ENCODE peak calls at places on chromosomes 7 and 10, in seven cellular contexts. M, V, B, Y, A, O and Z are unnamed samples.

GRCh38 chr7:45701701-45702460 is 127.7 kb downstream of the ADCY1 start:
- DNase-seq in Y (no peak), A (no peak), O (peak), B (peak), M (no peak), V (peak), Z (no peak)

GRCh38 chr7:67021260-67021659 is 24.6 kb downstream of the TYW1 start:
- DNase-seq in B (no peak), M (no peak), Y (no peak), V (no peak), O (no peak), A (no peak), Z (no peak)

GRCh38 chr7:151794508-151795167 is 82.3 kb downstream of the PRKAG2 start:
- DNase-seq in V (peak), Y (no peak), B (peak), M (no peak), O (peak), A (peak), Z (no peak)

GRCh38 chr10:132356621-132357195 is 24.7 kb downstream of the LRRC27 start:
- DNase-seq in Y (no peak), A (no peak), V (no peak), B (no peak), M (no peak), O (no peak), Z (no peak)

GRCh38 chr10:73888514-73888913 is 14.2 kb upstream of the CAMK2G start:
- DNase-seq in A (no peak), V (peak), B (no peak), O (peak), M (no peak), Y (peak), Z (no peak)

GRCh38 chr10:86556933-86557649 is 35.5 kb upstream of the WAPL start:
- DNase-seq in O (no peak), M (no peak), Y (no peak), B (no peak), V (no peak), A (no peak), Z (no peak)

GRCh38 chr7:100465299-100465698 is 1.2 kb upstream of the SPACDR start:
- DNase-seq in M (no peak), O (no peak), A (no peak), V (no peak), Y (no peak), B (no peak), Z (no peak)

GRCh38 chr7:1086588-1087461 is 1.1 kb upstream of the GPER1 start:
- DNase-seq in O (peak), A (peak), Y (peak), M (peak), B (peak), V (peak), Z (no peak)

GRCh38 chr10:101134299-101135127 is 3.4 kb downstream of the TLX1 start:
- DNase-seq in B (peak), O (no peak), V (no peak), M (no peak), A (no peak), Y (no peak), Z (no peak)

GRCh38 chr7:121330053-121330833 is 1.4 kb downstream of the WNT16 start:
- DNase-seq in V (peak), Y (no peak), M (no peak), B (peak), A (peak), O (no peak), Z (no peak)

GRCh38 chr7:20075992-20076813 is 141.0 kb downstream of the MACC1 start:
- DNase-seq in A (no peak), V (no peak), M (no peak), B (no peak), Y (no peak), O (no peak), Z (no peak)

GRCh38 chr7:17099083-17099973 is 199.1 kb upstream of the AHR start:
- DNase-seq in V (no peak), O (peak), Y (peak), A (no peak), B (no peak), M (no peak), Z (no peak)

GRCh38 chr10:62724465-62724864 is 80.1 kb upstream of the ADO start:
- DNase-seq in V (no peak), O (no peak), M (no peak), B (peak), A (no peak), Y (peak), Z (no peak)

GRCh38 chr10:59027975-59028640 is 148.3 kb upstream of the PHYHIPL start:
- DNase-seq in M (no peak), V (no peak), A (no peak), O (peak), B (no peak), Y (no peak), Z (no peak)

GRCh38 chr7:147079083-147079482 is 962.5 kb downstream of the CNTNAP2 start:
- DNase-seq in Y (no peak), M (no peak), O (no peak), A (no peak), V (no peak), B (no peak), Z (no peak)

GRCh38 chr7:91089382-91089963 is 174.8 kb upstream of the FZD1 start:
- DNase-seq in A (no peak), O (peak), M (no peak), B (no peak), V (peak), Y (peak), Z (no peak)

GRCh38 chr7:157588271-157588589 is 251.4 kb downstream of the DNAJB6 start:
- DNase-seq in Y (no peak), O (no peak), B (no peak), M (no peak), V (peak), A (no peak), Z (no peak)

GRCh38 chr7:71301167-71301566 is 169.2 kb downstream of the GALNT17 start:
- DNase-seq in M (no peak), Y (no peak), V (no peak), B (no peak), A (no peak), O (no peak), Z (no peak)

GRCh38 chr7:157652954-157653826 is 316.4 kb downstream of the DNAJB6 start:
- DNase-seq in O (no peak), Y (no peak), A (peak), B (peak), M (no peak), V (no peak), Z (no peak)

GRCh38 chr10:104582604-104582951 is 58.5 kb upstream of the SORCS3 start:
- DNase-seq in V (peak), Y (no peak), A (no peak), B (no peak), O (peak), M (no peak), Z (no peak)

GRCh38 chr10:112148314-112148713 is 35.3 kb downstream of the GPAM start:
- DNase-seq in O (no peak), B (no peak), Y (no peak), A (no peak), M (no peak), V (no peak), Z (no peak)

GRCh38 chr7:149734514-149735075 is 38.8 kb downstream of the ZNF467 start:
- DNase-seq in A (no peak), Y (no peak), M (no peak), O (no peak), B (no peak), V (no peak), Z (no peak)

GRCh38 chr7:693280-693679 is 33.2 kb upstream of the DNAAF5 start:
- DNase-seq in M (no peak), A (no peak), O (no peak), B (no peak), Y (no peak), V (no peak), Z (no peak)

GRCh38 chr7:106774768-106775551 is 90.1 kb upstream of the PIK3CG start:
- DNase-seq in A (no peak), Y (peak), O (no peak), V (no peak), B (no peak), M (no peak), Z (no peak)

GRCh38 chr10:63346015-63346441 is 119.7 kb downstream of the JMJD1C start:
- DNase-seq in M (no peak), A (no peak), V (no peak), B (no peak), O (peak), Y (no peak), Z (no peak)

GRCh38 chr10:115801457-115801856 is 471.5 kb downstream of the GFRA1 start:
- DNase-seq in O (no peak), B (no peak), A (no peak), V (no peak), M (no peak), Y (no peak), Z (no peak)

GRCh38 chr10:118256825-118257570 is 85.1 kb downstream of the FAM204A start:
- DNase-seq in O (no peak), A (peak), V (no peak), B (no peak), M (no peak), Y (no peak), Z (no peak)